ENCODE peak calls at places on chromosomes 6 and 20, in ten cellular contexts. M is NCI-H1105 treated with DMSO at 0.1 percent for 48 hours; A is activated T-helper 1 cell treated with anti-CD3 and anti-CD28 coated beads, Interleukin-2, amount 50 U/mL, for 16 hours; J is fibroblast of the aortic adventitia; E is H9; B is activated T-helper 9 cell treated with anti-CD3 and anti-CD28 coated beads, Interleukin-2, amount 50 U/mL, for 16 hours; R is stimulated activated CD4-positive, alpha-beta T cell treated with anti-CD3 and anti-CD28 coated beads, Interleukin-12 subunit alpha, Interleukin-12 subunit beta, amount 100 ng/mL, for 4 hours; G is epithelial cell of esophagus; V is COR-L47; T is frontal cortex. L is an unnamed sample.

GRCh38 chr20:61543931-61544745 is 292.1 kb downstream of the CDH4 start:
- DNase-seq in M (no peak), A (no peak), J (no peak), E (no peak), B (no peak), R (no peak), G (no peak), V (no peak), T (no peak), L (no peak)

GRCh38 chr20:54475334-54476287 is at the start of gene DOK5:
- DNase-seq in M (no peak), A (no peak), J (peak), E (peak), B (no peak), R (no peak), G (no peak), V (no peak), T (peak), L (no peak)

GRCh38 chr20:8583209-8584106 is 451.4 kb downstream of the PLCB1 start:
- DNase-seq in M (no peak), A (no peak), J (peak), E (no peak), B (no peak), R (no peak), G (no peak), V (no peak), T (no peak), L (no peak)

GRCh38 chr6:149102324-149102723 is 215.2 kb upstream of the TAB2 start:
- DNase-seq in M (no peak), A (no peak), J (no peak), E (no peak), B (no peak), R (no peak), G (no peak), V (no peak), T (no peak), L (no peak)

GRCh38 chr20:23826541-23827018 is at the start of gene CST2:
- DNase-seq in M (no peak), A (no peak), J (no peak), E (peak), B (no peak), R (no peak), G (no peak), V (no peak), T (no peak), L (no peak)

GRCh38 chr6:74222768-74223321 is 526.8 kb downstream of the CD109 start:
- DNase-seq in M (no peak), A (no peak), J (no peak), E (peak), B (no peak), R (no peak), G (peak), V (no peak), T (no peak), L (no peak)

GRCh38 chr6:13470240-13471140 is 16.9 kb downstream of the GFOD1 start:
- DNase-seq in M (no peak), A (no peak), J (no peak), E (no peak), B (no peak), R (no peak), G (no peak), V (no peak), T (no peak), L (peak)

GRCh38 chr6:31734703-31735500 is 1.4 kb downstream of the CLIC1 start:
- DNase-seq in M (no peak), A (peak), J (peak), E (peak), B (peak), R (peak), G (peak), V (no peak), T (no peak), L (peak)

GRCh38 chr6:20424679-20425078 is 23.0 kb downstream of the E2F3 start:
- DNase-seq in M (no peak), A (no peak), J (peak), E (no peak), B (no peak), R (no peak), G (no peak), V (no peak), T (no peak), L (no peak)

GRCh38 chr6:13304101-13304500 is 24.2 kb downstream of the TBC1D7 start:
- DNase-seq in M (no peak), A (no peak), J (no peak), E (no peak), B (no peak), R (no peak), G (no peak), V (no peak), T (no peak), L (no peak)

GRCh38 chr20:63939061-63939935 is 16.9 kb downstream of the UCKL1 start:
- DNase-seq in M (no peak), A (no peak), J (no peak), E (peak), B (no peak), R (no peak), G (no peak), V (no peak), T (no peak), L (no peak)

GRCh38 chr6:8082954-8083858 is 19.0 kb upstream of the BLOC1S5 start:
- DNase-seq in M (peak), A (no peak), J (peak), E (no peak), B (no peak), R (no peak), G (peak), V (peak), T (no peak), L (no peak)

GRCh38 chr6:15551798-15552197 is 111.0 kb downstream of the DTNBP1 start:
- DNase-seq in M (no peak), A (no peak), J (no peak), E (no peak), B (no peak), R (no peak), G (no peak), V (peak), T (no peak), L (no peak)

GRCh38 chr6:107600936-107601335 is 111.0 kb downstream of the SOBP start:
- DNase-seq in M (no peak), A (no peak), J (peak), E (peak), B (no peak), R (no peak), G (peak), V (no peak), T (no peak), L (no peak)

GRCh38 chr20:10846831-10847230 is 173.0 kb upstream of the JAG1 start:
- DNase-seq in M (no peak), A (no peak), J (no peak), E (no peak), B (no peak), R (no peak), G (no peak), V (no peak), T (no peak), L (no peak)

GRCh38 chr6:47135772-47136171 is 93.6 kb upstream of the ADGRF1 start:
- DNase-seq in M (peak), A (no peak), J (peak), E (no peak), B (no peak), R (no peak), G (peak), V (peak), T (no peak), L (no peak)

GRCh38 chr20:63829598-63829942 is 1.5 kb downstream of the ZBTB46 start:
- DNase-seq in M (no peak), A (no peak), J (no peak), E (no peak), B (no peak), R (no peak), G (no peak), V (no peak), T (no peak), L (no peak)

GRCh38 chr20:60066438-60066823 is 108.2 kb downstream of the CDH26 start:
- DNase-seq in M (no peak), A (no peak), J (no peak), E (peak), B (no peak), R (no peak), G (no peak), V (no peak), T (no peak), L (no peak)

GRCh38 chr6:85669735-85670194 is 27.1 kb upstream of the SYNCRIP start:
- DNase-seq in M (no peak), A (peak), J (no peak), E (peak), B (no peak), R (no peak), G (peak), V (no peak), T (no peak), L (peak)

GRCh38 chr6:14639983-14640599 is 522.5 kb downstream of the CD83 start:
- DNase-seq in M (no peak), A (no peak), J (no peak), E (peak), B (no peak), R (no peak), G (no peak), V (no peak), T (no peak), L (no peak)

GRCh38 chr6:3280091-3280490 is 21.3 kb downstream of the PSMG4 start:
- DNase-seq in M (no peak), A (no peak), J (no peak), E (no peak), B (no peak), R (no peak), G (no peak), V (no peak), T (no peak), L (no peak)

GRCh38 chr6:95266537-95267258 is 310.6 kb upstream of the MANEA start:
- DNase-seq in M (no peak), A (no peak), J (no peak), E (no peak), B (no peak), R (no peak), G (peak), V (no peak), T (no peak), L (no peak)

GRCh38 chr6:100274147-100274546 is 190.6 kb downstream of the SIM1 start:
- DNase-seq in M (no peak), A (no peak), J (no peak), E (no peak), B (no peak), R (no peak), G (peak), V (no peak), T (no peak), L (no peak)

GRCh38 chr20:16569218-16570153 is 3.8 kb downstream of the KIF16B start:
- DNase-seq in M (peak), A (no peak), J (no peak), E (no peak), B (no peak), R (no peak), G (no peak), V (no peak), T (no peak), L (no peak)

GRCh38 chr20:49287555-49288249 is 9.8 kb upstream of the ZNFX1 start:
- DNase-seq in M (no peak), A (no peak), J (peak), E (no peak), B (no peak), R (no peak), G (no peak), V (no peak), T (no peak), L (no peak)

GRCh38 chr6:115887887-115888286 is 172.8 kb downstream of the FRK start:
- DNase-seq in M (no peak), A (no peak), J (no peak), E (no peak), B (no peak), R (no peak), G (no peak), V (no peak), T (no peak), L (no peak)

GRCh38 chr6:147043994-147044477 is 160.2 kb upstream of the STXBP5 start:
- DNase-seq in M (peak), A (no peak), J (no peak), E (no peak), B (no peak), R (no peak), G (peak), V (peak), T (no peak), L (no peak)

GRCh38 chr6:44704240-44705150 is 317.0 kb downstream of the CDC5L start:
- DNase-seq in M (no peak), A (peak), J (no peak), E (no peak), B (peak), R (no peak), G (no peak), V (no peak), T (no peak), L (no peak)